ENCODE peak calls at places on chromosomes 12 and 14, in nine cellular contexts. V, W, Z, B, M, U, G, J and K are unnamed samples.

GRCh38 chr12:49706351-49707126 is 666 bp downstream of the FMNL3 start:
- DNase-seq in V (peak), W (peak), Z (peak), B (peak), M (peak), U (no peak), G (no peak), J (peak), K (no peak)

GRCh38 chr12:126895946-126896520 is 1370.9 kb upstream of the TMEM132C start:
- DNase-seq in V (no peak), W (no peak), Z (peak), B (no peak), M (no peak), U (no peak), G (no peak), J (no peak), K (no peak)

GRCh38 chr14:74804219-74804825 is 41.2 kb downstream of the YLPM1 start:
- DNase-seq in V (peak), W (peak), Z (peak), B (peak), M (peak), U (peak), G (peak), J (no peak), K (peak)

GRCh38 chr12:31201382-31201781 is 124.6 kb downstream of the SINHCAF start:
- DNase-seq in V (no peak), W (no peak), Z (no peak), B (no peak), M (no peak), U (no peak), G (no peak), J (no peak), K (no peak)

GRCh38 chr14:75182820-75183219 is 6.4 kb upstream of the TMED10 start:
- DNase-seq in V (peak), W (peak), Z (peak), B (peak), M (no peak), U (peak), G (no peak), J (no peak), K (no peak)

GRCh38 chr12:109387425-109388166 is 39.9 kb downstream of the MYO1H start:
- DNase-seq in V (no peak), W (peak), Z (peak), B (peak), M (peak), U (no peak), G (peak), J (no peak), K (no peak)

GRCh38 chr14:33954016-33954598 is 3.2 kb upstream of the EGLN3 start:
- DNase-seq in V (no peak), W (no peak), Z (no peak), B (no peak), M (no peak), U (no peak), G (no peak), J (no peak), K (no peak)

GRCh38 chr14:51219473-51220448 is 20.3 kb upstream of the TMX1 start:
- DNase-seq in V (peak), W (peak), Z (no peak), B (peak), M (peak), U (no peak), G (peak), J (no peak), K (no peak)

GRCh38 chr14:100679707-100680438 is 46.8 kb upstream of the DLK1 start:
- DNase-seq in V (peak), W (peak), Z (no peak), B (peak), M (no peak), U (peak), G (no peak), J (no peak), K (peak)

GRCh38 chr14:68506645-68507405 is 286.0 kb downstream of the ZFP36L1 start:
- DNase-seq in V (no peak), W (no peak), Z (peak), B (no peak), M (no peak), U (no peak), G (no peak), J (no peak), K (no peak)

GRCh38 chr14:65392296-65392695 is 20.2 kb upstream of the FUT8 start:
- DNase-seq in V (no peak), W (no peak), Z (no peak), B (no peak), M (no peak), U (no peak), G (no peak), J (no peak), K (no peak)
- H3K4me3 ChIP-seq in V (no peak), W (no peak), Z (no peak), B (no peak), M (no peak), U (no peak), G (no peak), J (no peak), K (no peak)

GRCh38 chr14:105059035-105059916 is 6.0 kb downstream of the GPR132 start:
- DNase-seq in V (no peak), W (no peak), Z (no peak), B (no peak), M (peak), U (no peak), G (no peak), J (peak), K (no peak)
- TF ChIP-seq CTCF in V (no peak), W (no peak), Z (no peak), B (no peak), M (peak), U (no peak), G (no peak), J (no peak), K (no peak)

GRCh38 chr12:10557329-10557728 is 51.6 kb downstream of the EIF2S3B start:
- DNase-seq in V (no peak), W (no peak), Z (no peak), B (no peak), M (no peak), U (no peak), G (no peak), J (no peak), K (no peak)

GRCh38 chr12:10557766-10558165 is 52.1 kb downstream of the EIF2S3B start:
- DNase-seq in V (no peak), W (no peak), Z (peak), B (no peak), M (no peak), U (no peak), G (no peak), J (no peak), K (no peak)

GRCh38 chr12:10554228-10554970 is 48.7 kb downstream of the EIF2S3B start:
- DNase-seq in V (no peak), W (peak), Z (no peak), B (no peak), M (no peak), U (no peak), G (no peak), J (no peak), K (no peak)

GRCh38 chr12:10553148-10553547 is 47.5 kb downstream of the EIF2S3B start:
- DNase-seq in V (no peak), W (no peak), Z (no peak), B (no peak), M (no peak), U (no peak), G (no peak), J (no peak), K (no peak)

DNA sequence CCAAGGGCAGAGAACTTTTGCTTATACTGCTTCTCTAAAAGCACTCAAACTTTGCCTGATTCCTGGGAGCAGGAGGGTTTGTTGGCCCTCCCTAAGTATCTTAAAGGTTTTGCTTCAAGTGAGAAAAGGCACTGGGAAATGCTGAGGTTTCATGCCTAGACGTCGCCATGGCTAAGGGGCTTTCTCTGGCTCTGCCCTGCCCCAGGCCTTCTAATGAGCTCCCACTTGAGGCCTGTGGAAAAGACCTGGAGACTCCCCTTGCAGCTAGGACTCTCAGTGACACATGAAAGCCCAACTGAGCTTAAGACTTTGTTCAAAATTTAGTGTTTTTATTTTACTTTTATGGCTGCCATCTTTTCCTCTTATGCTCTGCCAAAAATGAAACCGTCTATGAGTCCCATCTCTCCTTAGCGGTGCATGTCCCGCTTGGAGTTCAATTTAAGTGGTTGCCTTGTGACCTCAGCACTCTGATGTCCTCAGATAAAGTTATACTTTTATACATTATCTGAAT is 49.3 kb downstream of the EIF2S3B start:
- DNase-seq in V (no peak), W (no peak), Z (no peak), B (no peak), M (no peak), U (no peak), G (no peak), J (no peak), K (no peak)
- H3K4me3 ChIP-seq in V (no peak), W (no peak), Z (no peak), B (no peak), M (no peak), U (no peak), G (no peak), J (no peak), K (no peak)

DNA sequence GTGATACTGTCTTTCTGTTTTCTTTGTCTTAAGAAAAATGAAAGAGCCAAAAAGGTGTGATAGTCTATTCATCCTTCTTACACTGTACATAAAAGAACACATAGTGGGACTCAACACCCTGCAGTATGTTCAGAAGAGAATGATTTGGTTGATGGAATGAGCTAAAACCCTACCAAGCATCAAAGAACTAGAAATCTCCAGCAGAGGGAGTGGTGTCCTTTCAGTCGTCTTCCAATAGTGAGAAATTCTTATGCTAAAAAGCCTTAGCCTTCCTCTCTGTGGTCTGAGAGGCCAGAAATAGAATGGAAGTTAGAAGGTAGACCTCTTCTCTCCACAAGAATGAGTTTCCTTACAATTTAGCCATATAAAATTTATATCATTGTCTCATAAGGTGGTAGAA is 393.4 kb upstream of the SEL1L start:
- DNase-seq in V (no peak), W (no peak), Z (no peak), B (no peak), M (peak), U (no peak), G (no peak), J (no peak), K (no peak)
- TF ChIP-seq CTCF in V (no peak), W (no peak), Z (no peak), B (no peak), M (peak), U (no peak), G (no peak), J (no peak), K (no peak)

DNA sequence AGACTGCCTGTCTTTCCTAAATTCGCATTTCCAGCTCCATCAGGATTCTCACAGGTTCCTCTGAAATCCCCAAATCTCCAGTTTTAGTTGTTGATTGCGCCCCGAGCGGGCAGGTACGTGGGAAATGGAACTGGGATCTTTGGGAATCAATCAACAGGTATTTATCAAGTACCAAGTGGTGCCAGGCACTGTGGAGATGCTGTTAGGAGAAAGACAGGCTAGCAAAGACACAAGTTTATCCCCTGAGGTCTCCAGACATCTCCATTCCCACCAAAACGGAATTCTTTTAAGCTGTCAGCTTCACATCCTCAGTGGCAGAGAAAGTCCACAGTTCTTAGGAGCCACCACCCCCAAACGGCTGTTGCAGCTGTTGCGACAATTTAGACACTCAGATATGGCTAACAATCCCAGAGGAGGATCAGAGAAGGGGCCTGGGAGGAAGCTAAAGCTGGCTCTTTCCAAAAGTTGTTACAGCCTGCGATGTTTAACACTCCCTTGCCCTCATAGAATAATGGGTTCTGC is 1.8 kb upstream of the ATP5MC2 start:
- DNase-seq in V (no peak), W (peak), Z (no peak), B (no peak), M (peak), U (no peak), G (no peak), J (no peak), K (no peak)
- H3K4me3 ChIP-seq in V (peak), W (peak), Z (no peak), B (no peak), M (peak), U (peak), G (no peak), J (no peak), K (peak)

DNA sequence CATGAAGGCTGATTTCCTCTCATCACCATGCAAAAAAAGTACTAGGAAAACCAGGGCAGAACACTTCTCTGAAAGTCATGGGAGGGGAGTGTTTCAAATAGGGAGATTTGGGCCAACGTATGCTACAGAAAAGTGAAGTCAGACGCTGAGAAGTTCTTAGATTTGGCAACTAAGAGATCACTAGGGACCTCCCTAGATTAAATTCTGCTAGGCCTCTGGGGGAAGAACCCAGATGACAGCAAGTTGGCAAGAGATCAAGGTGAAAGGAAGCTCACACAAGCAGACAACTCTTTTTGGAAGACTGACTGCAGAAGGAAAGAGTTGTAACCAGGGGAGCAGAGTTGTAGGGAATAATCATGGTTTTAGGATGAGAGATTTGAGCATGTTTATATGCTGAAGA is 20.7 kb downstream of the IQSEC3 start:
- DNase-seq in V (no peak), W (peak), Z (no peak), B (no peak), M (no peak), U (no peak), G (no peak), J (no peak), K (no peak)
- TF ChIP-seq CTCF in V (no peak), W (no peak), Z (no peak), B (no peak), M (no peak), U (no peak), G (no peak), J (no peak), K (no peak)